ENCODE peak calls at places on chromosome 14, in four cellular contexts. V is left cardiac atrium, W is psoas muscle, T is AG08395. U is an unnamed sample.

GRCh38 chr14:23485311-23485710 is 15.8 kb downstream of the NGDN start:
- DNase-seq in T (no peak), W (no peak), V (no peak), U (no peak)

GRCh38 chr14:68659021-68659931 is 133.6 kb downstream of the ZFP36L1 start:
- DNase-seq in V (no peak), T (peak), W (no peak), U (no peak)

GRCh38 chr14:102437997-102438922 is 71.3 kb downstream of the ANKRD9 start:
- DNase-seq in W (peak), T (peak), V (peak), U (peak)

GRCh38 chr14:41280745-41281144 is 325.9 kb upstream of the LRFN5 start:
- DNase-seq in W (no peak), T (no peak), V (no peak), U (no peak)

GRCh38 chr14:41607119-41607785 is 576 bp downstream of the LRFN5 start:
- DNase-seq in W (no peak), T (no peak), V (no peak), U (peak)

GRCh38 chr14:34629657-34630529 is at the start of gene SNX6:
- DNase-seq in T (peak), W (peak), V (peak), U (peak)

GRCh38 chr14:97077253-97077653 is 280.1 kb downstream of the VRK1 start:
- DNase-seq in T (peak), W (peak), V (peak), U (no peak)

GRCh38 chr14:75993567-75994041 is 8.0 kb downstream of the IFT43 start:
- DNase-seq in V (no peak), T (no peak), W (no peak), U (no peak)

GRCh38 chr14:90513151-90514014 is 116.6 kb downstream of the CALM1 start:
- DNase-seq in W (no peak), V (peak), T (no peak), U (peak)

GRCh38 chr14:94659953-94660946 is 48.1 kb downstream of the SERPINA3 start:
- DNase-seq in T (no peak), V (no peak), W (no peak), U (no peak)

GRCh38 chr14:34693228-34693939 is 21.0 kb downstream of the CFL2 start:
- DNase-seq in T (no peak), W (peak), V (peak), U (peak)

GRCh38 chr14:103296007-103296406 is 38.0 kb upstream of the EIF5 start:
- DNase-seq in T (peak), W (no peak), V (no peak), U (no peak)

GRCh38 chr14:22561661-22562579 is 27.1 kb downstream of the DAD1 start:
- DNase-seq in W (no peak), V (no peak), T (no peak), U (no peak)

GRCh38 chr14:92613008-92613658 is 99.6 kb downstream of the RIN3 start:
- DNase-seq in T (no peak), V (no peak), W (no peak), U (no peak)

GRCh38 chr14:94005324-94005723 is 8.2 kb downstream of the CCDC197 start:
- DNase-seq in W (no peak), T (no peak), V (no peak), U (no peak)

GRCh38 chr14:53757732-53758131 is 198.9 kb downstream of the BMP4 start:
- DNase-seq in T (no peak), V (no peak), W (no peak), U (no peak)

GRCh38 chr14:95056476-95056875 is 100.9 kb downstream of the DICER1 start:
- DNase-seq in W (no peak), V (no peak), T (no peak), U (no peak)